ENCODE peak calls at places on chromosomes 12 and 14, in seven cellular contexts. One of them, this sample, is unnamed.

GRCh38 chr14:105927661-105928060 is 401.3 kb downstream of the TMEM121 start:
- DNase-seq in activated CD4-positive, alpha-beta T cell treated with anti-CD3 and anti-CD28 coated beads, Interleukin-2, amount 50 U/mL, for 1 hour: no peak
- DNase-seq in heart right ventricle: no peak
- DNase-seq in mucosa of gallbladder: no peak
- DNase-seq in lower leg skin: no peak
- DNase-seq in stomach: no peak
- DNase-seq in caudate nucleus: no peak
- DNase-seq in this sample: no peak

GRCh38 chr12:77630341-77630740 is 200.4 kb upstream of the NAV3 start:
- DNase-seq in activated CD4-positive, alpha-beta T cell treated with anti-CD3 and anti-CD28 coated beads, Interleukin-2, amount 50 U/mL, for 1 hour: no peak
- DNase-seq in heart right ventricle: no peak
- DNase-seq in mucosa of gallbladder: no peak
- DNase-seq in lower leg skin: no peak
- DNase-seq in stomach: no peak
- DNase-seq in caudate nucleus: no peak
- DNase-seq in this sample: no peak

GRCh38 chr12:100668939-100669536 is 95.6 kb downstream of the GAS2L3 start:
- DNase-seq in activated CD4-positive, alpha-beta T cell treated with anti-CD3 and anti-CD28 coated beads, Interleukin-2, amount 50 U/mL, for 1 hour: peak; percentile 25
- DNase-seq in heart right ventricle: peak; percentile 61
- DNase-seq in mucosa of gallbladder: peak; percentile 62
- DNase-seq in lower leg skin: peak; percentile 28
- DNase-seq in stomach: peak; percentile 75
- DNase-seq in caudate nucleus: no peak
- DNase-seq in this sample: peak; percentile 79

GRCh38 chr12:68344126-68344525 is 12.0 kb upstream of the MDM1 start:
- DNase-seq in activated CD4-positive, alpha-beta T cell treated with anti-CD3 and anti-CD28 coated beads, Interleukin-2, amount 50 U/mL, for 1 hour: no peak
- DNase-seq in heart right ventricle: no peak
- DNase-seq in mucosa of gallbladder: no peak
- DNase-seq in lower leg skin: no peak
- DNase-seq in stomach: no peak
- DNase-seq in caudate nucleus: no peak
- DNase-seq in this sample: no peak

GRCh38 chr12:117797202-117797601 is 171.6 kb downstream of the KSR2 start:
- DNase-seq in activated CD4-positive, alpha-beta T cell treated with anti-CD3 and anti-CD28 coated beads, Interleukin-2, amount 50 U/mL, for 1 hour: no peak
- DNase-seq in heart right ventricle: no peak
- DNase-seq in mucosa of gallbladder: no peak
- DNase-seq in lower leg skin: no peak
- DNase-seq in stomach: no peak
- DNase-seq in caudate nucleus: no peak
- DNase-seq in this sample: no peak

GRCh38 chr12:123893276-123893675 is 79.4 kb downstream of the CCDC92 start:
- DNase-seq in activated CD4-positive, alpha-beta T cell treated with anti-CD3 and anti-CD28 coated beads, Interleukin-2, amount 50 U/mL, for 1 hour: no peak
- DNase-seq in heart right ventricle: no peak
- DNase-seq in mucosa of gallbladder: no peak
- DNase-seq in lower leg skin: no peak
- DNase-seq in stomach: no peak
- DNase-seq in caudate nucleus: no peak
- DNase-seq in this sample: no peak

GRCh38 chr12:115983226-115983798 is 294.2 kb downstream of the MED13L start:
- DNase-seq in activated CD4-positive, alpha-beta T cell treated with anti-CD3 and anti-CD28 coated beads, Interleukin-2, amount 50 U/mL, for 1 hour: no peak
- DNase-seq in heart right ventricle: no peak
- DNase-seq in mucosa of gallbladder: no peak
- DNase-seq in lower leg skin: no peak
- DNase-seq in stomach: no peak
- DNase-seq in caudate nucleus: no peak
- DNase-seq in this sample: peak; percentile 11

GRCh38 chr12:113802966-113803828 is 162.9 kb downstream of the RBM19 start:
- DNase-seq in activated CD4-positive, alpha-beta T cell treated with anti-CD3 and anti-CD28 coated beads, Interleukin-2, amount 50 U/mL, for 1 hour: no peak
- DNase-seq in heart right ventricle: no peak
- DNase-seq in mucosa of gallbladder: no peak
- DNase-seq in lower leg skin: no peak
- DNase-seq in stomach: no peak
- DNase-seq in caudate nucleus: peak; percentile 2
- DNase-seq in this sample: no peak

GRCh38 chr14:64503434-64504309 is at the start of gene ZBTB25:
- DNase-seq in activated CD4-positive, alpha-beta T cell treated with anti-CD3 and anti-CD28 coated beads, Interleukin-2, amount 50 U/mL, for 1 hour: peak; percentile 95
- DNase-seq in heart right ventricle: peak; percentile 91
- DNase-seq in mucosa of gallbladder: peak; percentile 86
- DNase-seq in lower leg skin: peak; percentile 87
- DNase-seq in stomach: peak; percentile 89
- DNase-seq in caudate nucleus: peak; percentile 84
- DNase-seq in this sample: peak; percentile 97